ENCODE peak calls at places on chromosomes 12 and 14, in ten cellular contexts. One of them, this sample, is unnamed.

GRCh38 chr14:22549981-22550670 is 38.9 kb downstream of the DAD1 start:
- DNase-seq in activated CD4-positive, alpha-beta T cell treated with anti-CD3 and anti-CD28 coated beads, Interleukin-2, amount 50 U/mL, for 24 hours: no peak
- DNase-seq in AML-193: no peak
- DNase-seq in GM10248: peak; percentile 53
- DNase-seq in HuH-7.5: no peak
- DNase-seq in ovary: no peak
- DNase-seq in neural crest cell: no peak
- DNase-seq in T-helper 1 cell: peak; percentile 51
- DNase-seq in mesothelial cell of epicardium: no peak
- DNase-seq in Calu3: no peak
- DNase-seq in this sample: no peak

GRCh38 chr12:54680374-54680773 is 32.2 kb upstream of the DCD start:
- DNase-seq in activated CD4-positive, alpha-beta T cell treated with anti-CD3 and anti-CD28 coated beads, Interleukin-2, amount 50 U/mL, for 24 hours: no peak
- DNase-seq in GM10248: peak; percentile 39
- DNase-seq in ovary: no peak
- DNase-seq in Calu3: peak; percentile 69
- DNase-seq in HuH-7.5: peak; percentile 32
- DNase-seq in neural crest cell: no peak
- DNase-seq in mesothelial cell of epicardium: no peak
- DNase-seq in AML-193: peak; percentile 29
- DNase-seq in T-helper 1 cell: peak; percentile 5
- DNase-seq in this sample: peak; percentile 56

GRCh38 chr12:46787496-46788055 is 38.2 kb downstream of the SLC38A4 start:
- DNase-seq in neural crest cell: no peak
- DNase-seq in HuH-7.5: no peak
- DNase-seq in Calu3: no peak
- DNase-seq in ovary: no peak
- DNase-seq in T-helper 1 cell: no peak
- DNase-seq in AML-193: no peak
- DNase-seq in mesothelial cell of epicardium: no peak
- DNase-seq in activated CD4-positive, alpha-beta T cell treated with anti-CD3 and anti-CD28 coated beads, Interleukin-2, amount 50 U/mL, for 24 hours: no peak
- DNase-seq in GM10248: no peak
- DNase-seq in this sample: no peak

GRCh38 chr12:53239643-53240258 is 7.7 kb upstream of the RARG start:
- DNase-seq in mesothelial cell of epicardium: no peak
- DNase-seq in neural crest cell: no peak
- DNase-seq in T-helper 1 cell: no peak
- DNase-seq in GM10248: no peak
- DNase-seq in Calu3: no peak
- DNase-seq in HuH-7.5: no peak
- DNase-seq in activated CD4-positive, alpha-beta T cell treated with anti-CD3 and anti-CD28 coated beads, Interleukin-2, amount 50 U/mL, for 24 hours: no peak
- DNase-seq in AML-193: no peak
- DNase-seq in ovary: no peak
- DNase-seq in this sample: no peak

GRCh38 chr14:35349966-35350365 is 54.6 kb downstream of the NFKBIA start:
- DNase-seq in AML-193: no peak
- DNase-seq in activated CD4-positive, alpha-beta T cell treated with anti-CD3 and anti-CD28 coated beads, Interleukin-2, amount 50 U/mL, for 24 hours: no peak
- DNase-seq in Calu3: no peak
- DNase-seq in GM10248: peak; percentile 12
- DNase-seq in HuH-7.5: no peak
- DNase-seq in T-helper 1 cell: no peak
- DNase-seq in mesothelial cell of epicardium: no peak
- DNase-seq in neural crest cell: no peak
- DNase-seq in ovary: peak; percentile 27
- DNase-seq in this sample: no peak

GRCh38 chr14:101962503-101962874 is 1.9 kb upstream of the DYNC1H1 start:
- DNase-seq in AML-193: no peak
- DNase-seq in GM10248: no peak
- DNase-seq in T-helper 1 cell: no peak
- DNase-seq in neural crest cell: no peak
- DNase-seq in Calu3: peak; percentile 67
- DNase-seq in activated CD4-positive, alpha-beta T cell treated with anti-CD3 and anti-CD28 coated beads, Interleukin-2, amount 50 U/mL, for 24 hours: no peak
- DNase-seq in ovary: peak; percentile 56
- DNase-seq in HuH-7.5: no peak
- DNase-seq in mesothelial cell of epicardium: peak; percentile 61
- DNase-seq in this sample: peak; percentile 21

GRCh38 chr14:86013663-86014062 is 483.7 kb downstream of the FLRT2 start:
- DNase-seq in GM10248: no peak
- DNase-seq in T-helper 1 cell: no peak
- DNase-seq in HuH-7.5: no peak
- DNase-seq in neural crest cell: no peak
- DNase-seq in AML-193: no peak
- DNase-seq in activated CD4-positive, alpha-beta T cell treated with anti-CD3 and anti-CD28 coated beads, Interleukin-2, amount 50 U/mL, for 24 hours: no peak
- DNase-seq in ovary: no peak
- DNase-seq in mesothelial cell of epicardium: no peak
- DNase-seq in Calu3: no peak
- DNase-seq in this sample: no peak

GRCh38 chr14:94601961-94602391 is 10.2 kb upstream of the SERPINA3 start:
- DNase-seq in ovary: peak; percentile 83
- DNase-seq in HuH-7.5: no peak
- DNase-seq in mesothelial cell of epicardium: no peak
- DNase-seq in GM10248: no peak
- DNase-seq in Calu3: peak; percentile 62
- DNase-seq in neural crest cell: no peak
- DNase-seq in AML-193: no peak
- DNase-seq in T-helper 1 cell: no peak
- DNase-seq in activated CD4-positive, alpha-beta T cell treated with anti-CD3 and anti-CD28 coated beads, Interleukin-2, amount 50 U/mL, for 24 hours: no peak
- DNase-seq in this sample: peak; percentile 27